ENCODE peak calls at places on chromosomes 16 and 17, in ten cellular contexts. Z is activated T-cell treated with anti-CD3 and anti-CD28 coated beads for 1 hour; H is stimulated activated CD8-positive, alpha-beta memory T cell treated with anti-CD3 and anti-CD28 coated beads, Interleukin-2, amount 100 ng/mL, for 1 hour; F is NCI-H2029; D is uterus; K is AG09309; P is nephron progenitor cell; E is activated T-helper 1 cell treated with anti-CD3 and anti-CD28 coated beads, Interleukin-12 subunit alpha, Interleukin-12 subunit beta, Interleukin-2, Interleukin-4 antibody, amounts not matched to agents 30 ng/mL and 10 ng/mL and 1 ng/mL, durations not matched to agents 14 hours and 24 hours and 36 hours; B is GM23248; Q is stromal cell of bone marrow. S is an unnamed sample.

GRCh38 chr16:84378567-84378966 is 10.2 kb downstream of the ATP2C2 start:
- DNase-seq in Z (no peak), E (no peak), F (no peak), B (no peak), K (no peak), D (no peak), Q (no peak), P (no peak), H (no peak), S (no peak)

GRCh38 chr17:82592751-82593589 is 55.3 kb downstream of the WDR45B start:
- DNase-seq in E (peak), Q (peak), B (peak), D (peak), H (peak), Z (peak), P (peak), K (no peak), F (peak), S (peak)

GRCh38 chr17:36133629-36134259 is 30.1 kb downstream of the CCL4 start:
- DNase-seq in H (no peak), D (no peak), K (no peak), E (no peak), Z (no peak), F (no peak), B (peak), P (no peak), Q (no peak), S (peak)

GRCh38 chr17:1414634-1415033 is 14.6 kb upstream of the YWHAE start:
- DNase-seq in P (no peak), Z (no peak), Q (no peak), B (no peak), H (no peak), K (no peak), D (no peak), F (no peak), E (no peak), S (no peak)

GRCh38 chr17:10743316-10744009 is 13.6 kb upstream of the TMEM220 start:
- DNase-seq in Q (peak), B (peak), Z (no peak), D (no peak), F (no peak), K (peak), E (no peak), H (no peak), P (no peak), S (no peak)

GRCh38 chr17:81309140-81309858 is 14.2 kb upstream of the SLC38A10 start:
- DNase-seq in F (no peak), E (peak), P (peak), Q (peak), K (no peak), D (peak), Z (no peak), H (no peak), B (peak), S (peak)

GRCh38 chr16:50598256-50598894 is 50.2 kb downstream of the NKD1 start:
- DNase-seq in Q (no peak), F (no peak), H (no peak), E (no peak), K (no peak), Z (no peak), P (no peak), B (no peak), D (no peak), S (no peak)

GRCh38 chr17:78266231-78266631 is 34.8 kb downstream of the TMEM235 start:
- DNase-seq in Q (no peak), H (no peak), B (no peak), E (no peak), D (no peak), Z (no peak), P (no peak), K (no peak), F (peak), S (peak)

GRCh38 chr16:30557397-30557949 is 701 bp downstream of the ZNF764 start:
- DNase-seq in Z (no peak), K (no peak), F (no peak), B (peak), D (peak), P (no peak), Q (no peak), H (no peak), E (no peak), S (no peak)

GRCh38 chr16:89466920-89467319 is 23.4 kb downstream of the ANKRD11 start:
- DNase-seq in E (no peak), B (no peak), K (no peak), H (no peak), Q (no peak), Z (no peak), D (no peak), F (no peak), P (no peak), S (no peak)

GRCh38 chr17:38881600-38882191 is 11.8 kb downstream of the LASP1 start:
- DNase-seq in E (no peak), P (no peak), B (peak), D (peak), Q (no peak), Z (no peak), F (no peak), H (no peak), K (no peak), S (no peak)

GRCh38 chr17:40431231-40431602 is 12.0 kb upstream of the IGFBP4 start:
- DNase-seq in K (no peak), P (no peak), Z (no peak), D (no peak), E (no peak), H (no peak), B (no peak), Q (no peak), F (no peak), S (no peak)

GRCh38 chr17:40556198-40556661 is 9.0 kb downstream of the CCR7 start:
- DNase-seq in P (no peak), K (no peak), D (no peak), Q (no peak), F (no peak), B (no peak), H (no peak), E (no peak), Z (no peak), S (no peak)

GRCh38 chr16:81634380-81635121 is 144.5 kb upstream of the PLCG2 start:
- DNase-seq in Z (no peak), B (no peak), D (no peak), F (no peak), E (no peak), P (no peak), Q (no peak), H (no peak), K (no peak), S (no peak)

GRCh38 chr17:38428643-38429371 is 543 bp downstream of the ARHGAP23 start:
- DNase-seq in K (no peak), H (no peak), F (no peak), D (peak), E (no peak), Q (no peak), B (peak), Z (no peak), P (peak), S (no peak)

GRCh38 chr16:16036359-16036792 is 87.0 kb downstream of the ABCC1 start:
- DNase-seq in H (no peak), E (no peak), F (no peak), K (no peak), B (no peak), Q (no peak), D (no peak), Z (no peak), P (no peak), S (peak)

GRCh38 chr17:13575922-13576419 is 25.8 kb downstream of the HS3ST3A1 start:
- DNase-seq in Q (no peak), P (no peak), E (no peak), K (no peak), F (no peak), H (no peak), B (no peak), D (no peak), Z (no peak), S (no peak)

GRCh38 chr17:56636276-56636675 is 42.8 kb downstream of the NOG start:
- DNase-seq in Z (no peak), D (no peak), E (no peak), F (no peak), P (no peak), Q (no peak), K (no peak), H (no peak), B (peak), S (no peak)